ENCODE peak calls at places on chromosomes 13 and 19, in ten cellular contexts. K, Z, H, R, C, W, F, U, J and O are unnamed samples.
A peak's percentile ranks its signal among the peaks of the same experiment; 100 is the strongest.

GRCh38 chr13:46553886-46554855 is 1.2 kb downstream of the LRCH1 start:
- DNase-seq in U (peak; percentile 61), F (peak; percentile 50), H (peak; percentile 80), W (peak; percentile 18), Z (peak; percentile 84), K (no peak), R (peak; percentile 89), C (peak; percentile 90), J (peak; percentile 95), O (peak; percentile 91)

GRCh38 chr13:32059511-32059984 is 28.0 kb downstream of the FRY start:
- DNase-seq in U (no peak), H (no peak), C (no peak), R (no peak), J (no peak), K (no peak), W (no peak), Z (no peak), F (no peak), O (no peak)

GRCh38 chr13:112732679-112733078 is 42.8 kb downstream of the ATP11A start:
- DNase-seq in R (no peak), J (no peak), W (no peak), F (no peak), H (no peak), U (no peak), K (no peak), C (no peak), Z (no peak), O (no peak)

GRCh38 chr13:20161951-20162300 is 1.1 kb upstream of the GJA3 start:
- DNase-seq in H (no peak), C (no peak), Z (no peak), R (no peak), K (no peak), W (no peak), F (no peak), J (no peak), U (no peak), O (no peak)

GRCh38 chr19:44745386-44745831 is 3.1 kb upstream of the BCL3 start:
- DNase-seq in J (peak; percentile 75), K (no peak), F (no peak), W (no peak), C (peak; percentile 73), H (peak; percentile 83), R (peak; percentile 56), Z (no peak), U (no peak), O (no peak)

GRCh38 chr19:54674021-54674617 is 11.3 kb downstream of the LILRB4 start:
- DNase-seq in K (no peak), C (peak; percentile 41), H (no peak), W (no peak), Z (no peak), J (peak; percentile 18), R (peak; percentile 37), F (no peak), U (no peak), O (peak; percentile 68)

GRCh38 chr19:38993271-38993670 is 17.7 kb upstream of the FBXO17 start:
- DNase-seq in W (no peak), R (peak; percentile 97), J (peak; percentile 84), C (peak; percentile 45), K (no peak), F (no peak), H (no peak), U (no peak), Z (no peak), O (peak; percentile 74)

GRCh38 chr19:42528354-42529247 is at the start of gene CEACAM1:
- DNase-seq in R (peak; percentile 79), W (peak; percentile 9), U (no peak), J (peak; percentile 21), F (no peak), K (no peak), Z (no peak), C (peak; percentile 23), H (peak; percentile 80), O (no peak)

GRCh38 chr19:47379398-47379938 is 30.4 kb downstream of the DHX34 start:
- DNase-seq in Z (no peak), F (no peak), J (no peak), H (no peak), R (no peak), C (no peak), K (peak; percentile 7), U (no peak), W (no peak), O (no peak)